ENCODE peak calls at places on chromosomes 7 and 10, in nine cellular contexts. Z is lung, L is upper lobe of right lung, D is IMR-90, S is uterus, C is endodermal cell, R is heart right ventricle, I is breast epithelium, T is spleen. U is an unnamed sample. For H3K4me1, the result is how much of the 10 kb centered on the place peaks cover.

GRCh38 chr7:88686468-88687229 is 72.9 kb upstream of the ZNF804B start:
- DNase-seq in Z (no peak), L (no peak), D (no peak), S (no peak), C (peak), R (no peak), I (no peak), T (no peak), U (no peak)

GRCh38 chr7:11297226-11297625 is 323.6 kb downstream of the PHF14 start:
- DNase-seq in Z (no peak), L (no peak), D (no peak), S (no peak), C (no peak), R (no peak), I (no peak), T (no peak), U (no peak)

GRCh38 chr10:132329565-132330485 is 2.2 kb upstream of the LRRC27 start:
- DNase-seq in Z (no peak), L (no peak), D (peak), S (no peak), C (no peak), R (no peak), I (no peak), T (peak), U (no peak)

GRCh38 chr10:130220251-130221185 is 84.3 kb downstream of the GLRX3 start:
- DNase-seq in Z (no peak), L (peak), D (no peak), S (no peak), C (peak), R (no peak), I (peak), T (peak), U (no peak)

GRCh38 chr7:30969604-30969970 is 5.8 kb downstream of the GHRHR start:
- DNase-seq in Z (peak), L (no peak), D (no peak), S (no peak), C (no peak), R (no peak), I (no peak), T (no peak), U (no peak)

GRCh38 chr10:101237908-101238731 is 8.9 kb upstream of the LBX1 start:
- DNase-seq in Z (no peak), L (no peak), D (no peak), S (no peak), C (no peak), R (no peak), I (no peak), T (no peak), U (no peak)

GRCh38 chr7:143361552-143362125 is 874 bp downstream of the FAM131B start:
- DNase-seq in Z (no peak), L (no peak), D (no peak), S (no peak), C (peak), R (no peak), I (no peak), T (no peak), U (no peak)

GRCh38 chr7:128853691-128854298 is 8.9 kb upstream of the ATP6V1F start:
- DNase-seq in Z (no peak), L (no peak), D (no peak), S (no peak), C (no peak), R (no peak), I (no peak), T (no peak), U (no peak)

GRCh38 chr7:37480642-37481041 is 32.0 kb upstream of the ELMO1 start:
- DNase-seq in Z (no peak), L (no peak), D (no peak), S (no peak), C (no peak), R (peak), I (no peak), T (no peak), U (no peak)

GRCh38 chr10:90743291-90743690 is 114.5 kb downstream of the HTR7 start:
- DNase-seq in Z (no peak), L (no peak), D (no peak), S (no peak), C (no peak), R (no peak), I (no peak), T (no peak), U (no peak)

GRCh38 chr10:25556457-25556856 is 377.6 kb upstream of the MYO3A start:
- DNase-seq in Z (no peak), L (no peak), D (peak), S (no peak), C (no peak), R (no peak), I (no peak), T (no peak), U (no peak)

GRCh38 chr10:79242620-79243152 is 104.6 kb upstream of the PPIF start:
- DNase-seq in Z (no peak), L (peak), D (peak), S (peak), C (peak), R (peak), I (peak), T (peak), U (peak)

GRCh38 chr7:47816647-47817046 is 131.6 kb downstream of the PKD1L1 start:
- DNase-seq in Z (no peak), L (peak), D (peak), S (no peak), C (no peak), R (no peak), I (no peak), T (no peak), U (no peak)

GRCh38 chr7:20301311-20301939 is 29.3 kb upstream of the ITGB8 start:
- DNase-seq in Z (no peak), L (no peak), D (peak), S (no peak), C (no peak), R (no peak), I (no peak), T (no peak), U (no peak)

GRCh38 chr10:86782691-86783418 is 26.4 kb downstream of the BMPR1A start:
- DNase-seq in Z (no peak), L (no peak), D (no peak), S (no peak), C (no peak), R (no peak), I (no peak), T (no peak), U (no peak)

GRCh38 chr7:147411011-147411614 is 1179.5 kb upstream of the C7orf33 start:
- DNase-seq in Z (no peak), L (no peak), D (no peak), S (no peak), C (no peak), R (no peak), I (no peak), T (no peak), U (no peak)

GRCh38 chr10:79266543-79267312 is 80.5 kb upstream of the PPIF start:
- DNase-seq in Z (peak), L (peak), D (peak), S (peak), C (no peak), R (peak), I (no peak), T (no peak), U (peak)

GRCh38 chr7:7750571-7751242 is 32.3 kb upstream of the RPA3 start:
- DNase-seq in Z (no peak), L (no peak), D (no peak), S (no peak), C (no peak), R (no peak), I (no peak), T (no peak), U (no peak)

GRCh38 chr10:44995914-44996633 is 4.6 kb upstream of the ZNF22 start:
- DNase-seq in Z (peak), L (no peak), D (peak), S (peak), C (peak), R (peak), I (no peak), T (no peak), U (peak)

GRCh38 chr10:109773288-109773687 is 150.0 kb downstream of the XPNPEP1 start:
- DNase-seq in Z (no peak), L (no peak), D (no peak), S (no peak), C (no peak), R (no peak), I (no peak), T (no peak), U (no peak)

GRCh38 chr10:109770000-109770399 is 153.3 kb downstream of the XPNPEP1 start:
- DNase-seq in Z (no peak), L (no peak), D (no peak), S (no peak), C (no peak), R (no peak), I (no peak), T (no peak), U (no peak)

GRCh38 chr10:109778993-109779392 is 144.3 kb downstream of the XPNPEP1 start:
- DNase-seq in Z (no peak), L (no peak), D (no peak), S (no peak), C (peak), R (no peak), I (no peak), T (no peak), U (no peak)

DNA sequence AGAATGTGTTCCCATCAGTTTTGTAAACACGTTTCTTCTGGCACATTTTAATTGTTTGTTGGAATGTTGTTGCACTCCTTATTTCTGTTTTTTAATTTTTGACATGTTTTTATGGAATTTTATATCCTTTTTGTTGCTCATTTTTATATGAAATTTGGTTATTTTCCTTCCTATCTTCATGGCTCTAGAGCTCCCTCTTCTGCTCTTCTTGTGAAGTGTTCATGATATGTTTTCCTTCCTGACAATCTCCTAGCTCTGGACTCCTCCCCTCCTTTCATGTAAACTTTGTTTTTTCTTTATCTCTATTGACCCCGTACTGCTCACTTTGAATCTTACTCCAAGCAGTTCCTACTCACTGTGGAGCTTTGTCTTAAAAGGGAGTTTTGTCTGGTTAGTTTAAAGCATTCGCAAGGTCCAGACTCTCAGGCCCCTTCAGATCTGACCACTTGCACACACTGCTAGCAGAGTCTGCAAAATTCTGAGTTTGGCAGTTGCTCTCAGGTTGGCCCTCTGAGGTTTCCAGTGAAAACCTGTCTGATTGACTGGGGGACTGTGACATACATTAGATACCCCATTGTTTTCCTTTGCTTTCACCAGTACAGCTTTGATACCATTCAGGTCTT is 149.4 kb downstream of the XPNPEP1 start:
- DNase-seq in Z (no peak), L (no peak), D (peak), S (no peak), C (no peak), R (no peak), I (no peak), T (no peak), U (no peak)
- TF ChIP-seq CTCF in Z (no peak), L (peak), D (peak), S (no peak), C (peak), R (no peak), I (peak), T (no peak), U (no peak)

DNA sequence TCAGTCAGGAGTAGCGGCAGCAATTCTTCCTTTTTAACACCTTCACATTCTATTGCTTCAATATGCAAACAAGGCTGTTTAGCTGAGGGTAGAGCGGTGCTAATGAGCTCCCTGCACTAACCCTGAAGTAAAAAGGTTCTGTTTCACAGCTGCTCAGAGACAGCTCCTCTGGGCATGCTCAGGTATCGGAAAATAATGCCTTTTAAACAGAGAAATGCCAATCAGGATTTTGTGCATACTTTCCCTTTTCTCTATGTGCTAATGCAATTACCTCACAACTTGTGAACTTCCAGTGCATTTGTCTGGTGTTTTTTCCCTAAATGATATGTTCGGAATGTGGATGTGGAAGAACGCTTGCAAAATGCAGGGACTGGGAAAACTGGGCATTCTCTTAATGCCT is 307.7 kb upstream of the FZD8 start:
- DNase-seq in Z (no peak), L (no peak), D (no peak), S (no peak), C (peak), R (no peak), I (no peak), T (no peak), U (no peak)
- H3K4me3 ChIP-seq in Z (no peak), L (no peak), D (no peak), S (no peak), C (no peak), R (no peak), I (no peak), T (no peak), U (no peak)

GRCh38 chr7:140904081-140904480 is 20.6 kb downstream of the BRAF start:
- DNase-seq in Z (no peak), L (no peak), D (peak), S (no peak), C (no peak), R (no peak), I (no peak), T (no peak), U (no peak)
- H3K4me1 ChIP-seq in Z (under half), L (under half), D (under half), S (under half), C (under half), R (under half), I (under half), T (under half), U (under half)

GRCh38 chr7:24733414-24734060 is 23.7 kb downstream of the GSDME start:
- DNase-seq in Z (no peak), L (no peak), D (no peak), S (no peak), C (no peak), R (no peak), I (no peak), T (no peak), U (no peak)
- TF ChIP-seq CTCF in Z (no peak), L (no peak), D (no peak), S (no peak), C (no peak), R (no peak), I (no peak), T (no peak), U (no peak)

DNA sequence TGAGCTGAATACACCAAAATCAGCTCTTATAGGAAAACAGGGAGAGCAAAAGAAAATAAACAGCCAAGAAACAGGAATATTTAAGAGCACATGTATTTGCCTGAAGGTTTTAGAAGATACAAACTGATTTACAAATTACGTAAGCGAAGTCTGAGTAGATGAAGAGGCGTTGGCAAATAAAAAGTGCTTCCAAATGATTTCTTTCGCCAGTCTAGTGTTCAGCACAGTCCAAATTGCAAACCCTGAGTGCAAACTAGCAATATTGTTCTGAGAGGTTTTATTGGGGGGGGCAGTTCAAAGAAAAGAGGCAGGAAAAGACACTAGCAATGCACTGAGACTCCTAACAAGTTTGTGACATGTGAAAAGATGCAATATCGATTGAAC is 8.1 kb downstream of the PRKAG2 start:
- DNase-seq in Z (no peak), L (no peak), D (no peak), S (no peak), C (no peak), R (no peak), I (no peak), T (no peak), U (no peak)
- H3K4me3 ChIP-seq in Z (no peak), L (no peak), D (no peak), S (no peak), C (no peak), R (peak), I (peak), T (no peak), U (no peak)

DNA sequence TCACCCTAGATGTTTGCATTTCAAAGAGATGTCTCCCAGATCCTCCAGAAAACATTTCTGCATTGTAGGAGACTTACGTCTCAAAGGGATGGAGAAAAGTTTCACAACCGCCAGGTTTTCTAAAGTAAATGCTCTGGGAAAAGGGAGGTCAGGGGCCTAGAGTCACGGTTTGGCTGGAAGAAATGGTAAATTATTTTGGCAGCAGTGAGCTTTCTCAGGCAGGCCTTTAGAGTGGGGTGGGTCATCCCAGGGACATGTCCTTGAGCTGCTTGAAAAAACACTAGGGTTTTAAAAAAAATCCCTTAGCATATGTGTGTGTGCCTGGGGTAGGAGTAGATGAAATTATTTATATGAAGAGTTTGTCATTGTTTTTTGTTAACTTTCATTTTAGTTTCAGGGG is 728.8 kb downstream of the TYW1 start:
- DNase-seq in Z (no peak), L (no peak), D (no peak), S (no peak), C (no peak), R (no peak), I (no peak), T (no peak), U (no peak)
- H3K4me1 ChIP-seq in Z (under half), L (under half), D (under half), S (under half), C (under half), R (under half), I (under half), T (under half), U (under half)